ENCODE peak calls at places on chromosomes 2 and 18, in eight cellular contexts. One of them, this sample, is unnamed.

GRCh38 chr2:29130295-29130694 is 15.1 kb downstream of the CLIP4 start:
- DNase-seq in gastrocnemius medialis: no peak
- DNase-seq in OCI-LY7: no peak
- DNase-seq in aorta: no peak
- DNase-seq in mammary epithelial cell: peak
- DNase-seq in heart left ventricle: no peak
- DNase-seq in H1: no peak
- DNase-seq in adrenal gland: peak
- DNase-seq in this sample: no peak

GRCh38 chr2:235095569-235095968 is 143.8 kb downstream of the SH3BP4 start:
- DNase-seq in OCI-LY7: no peak
- DNase-seq in mammary epithelial cell: no peak
- DNase-seq in aorta: no peak
- DNase-seq in adrenal gland: no peak
- DNase-seq in heart left ventricle: no peak
- DNase-seq in gastrocnemius medialis: no peak
- DNase-seq in H1: no peak
- DNase-seq in this sample: no peak

GRCh38 chr18:79802298-79802697 is 4.6 kb downstream of the KCNG2 start:
- DNase-seq in aorta: no peak
- DNase-seq in OCI-LY7: no peak
- DNase-seq in mammary epithelial cell: no peak
- DNase-seq in gastrocnemius medialis: no peak
- DNase-seq in adrenal gland: no peak
- DNase-seq in H1: no peak
- DNase-seq in heart left ventricle: peak
- DNase-seq in this sample: no peak

GRCh38 chr18:4020026-4020425 is 435.1 kb downstream of the DLGAP1 start:
- DNase-seq in gastrocnemius medialis: no peak
- DNase-seq in H1: peak
- DNase-seq in aorta: no peak
- DNase-seq in OCI-LY7: peak
- DNase-seq in adrenal gland: no peak
- DNase-seq in mammary epithelial cell: no peak
- DNase-seq in heart left ventricle: no peak
- DNase-seq in this sample: no peak

GRCh38 chr18:34738173-34738894 is 28.2 kb downstream of the DTNA start:
- DNase-seq in adrenal gland: peak
- DNase-seq in aorta: no peak
- DNase-seq in OCI-LY7: no peak
- DNase-seq in heart left ventricle: peak
- DNase-seq in H1: no peak
- DNase-seq in mammary epithelial cell: peak
- DNase-seq in gastrocnemius medialis: peak
- DNase-seq in this sample: no peak

GRCh38 chr2:207200136-207200535 is 34.4 kb upstream of the KLF7 start:
- DNase-seq in heart left ventricle: no peak
- DNase-seq in OCI-LY7: no peak
- DNase-seq in H1: no peak
- DNase-seq in gastrocnemius medialis: no peak
- DNase-seq in aorta: no peak
- DNase-seq in adrenal gland: no peak
- DNase-seq in mammary epithelial cell: no peak
- DNase-seq in this sample: no peak

GRCh38 chr2:12709207-12709522 is 7.6 kb upstream of the TRIB2 start:
- DNase-seq in mammary epithelial cell: no peak
- DNase-seq in H1: no peak
- DNase-seq in aorta: no peak
- DNase-seq in heart left ventricle: no peak
- DNase-seq in gastrocnemius medialis: no peak
- DNase-seq in OCI-LY7: peak
- DNase-seq in adrenal gland: no peak
- DNase-seq in this sample: no peak

GRCh38 chr2:204325468-204325867 is 219.8 kb upstream of the PARD3B start:
- DNase-seq in gastrocnemius medialis: peak
- DNase-seq in mammary epithelial cell: peak
- DNase-seq in OCI-LY7: peak
- DNase-seq in aorta: no peak
- DNase-seq in adrenal gland: peak
- DNase-seq in H1: peak
- DNase-seq in heart left ventricle: peak
- DNase-seq in this sample: peak

GRCh38 chr2:75562513-75562864 is 1.8 kb upstream of the EVA1A start:
- DNase-seq in adrenal gland: no peak
- DNase-seq in aorta: no peak
- DNase-seq in heart left ventricle: no peak
- DNase-seq in OCI-LY7: no peak
- DNase-seq in H1: no peak
- DNase-seq in gastrocnemius medialis: no peak
- DNase-seq in mammary epithelial cell: no peak
- DNase-seq in this sample: no peak

GRCh38 chr2:171046056-171046560 is 114.6 kb downstream of the TLK1 start:
- DNase-seq in heart left ventricle: no peak
- DNase-seq in gastrocnemius medialis: no peak
- DNase-seq in OCI-LY7: no peak
- DNase-seq in adrenal gland: no peak
- DNase-seq in mammary epithelial cell: no peak
- DNase-seq in aorta: no peak
- DNase-seq in H1: no peak
- DNase-seq in this sample: no peak
- H3K27ac ChIP-seq in heart left ventricle: no peak
- H3K27ac ChIP-seq in gastrocnemius medialis: no peak
- H3K27ac ChIP-seq in OCI-LY7: no peak
- H3K27ac ChIP-seq in adrenal gland: no peak
- H3K27ac ChIP-seq in mammary epithelial cell: no peak
- H3K27ac ChIP-seq in aorta: no peak
- H3K27ac ChIP-seq in H1: no peak
- H3K27ac ChIP-seq in this sample: no peak

GRCh38 chr2:30756051-30756719 is 51.1 kb downstream of the CAPN13 start:
- DNase-seq in OCI-LY7: no peak
- DNase-seq in mammary epithelial cell: peak
- DNase-seq in heart left ventricle: no peak
- DNase-seq in aorta: no peak
- DNase-seq in gastrocnemius medialis: no peak
- DNase-seq in adrenal gland: peak
- DNase-seq in H1: no peak
- DNase-seq in this sample: no peak
- H3K27ac ChIP-seq in OCI-LY7: no peak
- H3K27ac ChIP-seq in mammary epithelial cell: no peak
- H3K27ac ChIP-seq in heart left ventricle: no peak
- H3K27ac ChIP-seq in aorta: no peak
- H3K27ac ChIP-seq in gastrocnemius medialis: no peak
- H3K27ac ChIP-seq in adrenal gland: no peak
- H3K27ac ChIP-seq in H1: no peak
- H3K27ac ChIP-seq in this sample: no peak

GRCh38 chr2:177822941-177823340 is 249.6 kb downstream of the PDE11A start:
- DNase-seq in mammary epithelial cell: no peak
- DNase-seq in H1: no peak
- DNase-seq in OCI-LY7: no peak
- DNase-seq in gastrocnemius medialis: no peak
- DNase-seq in heart left ventricle: no peak
- DNase-seq in aorta: no peak
- DNase-seq in adrenal gland: no peak
- DNase-seq in this sample: no peak
- H3K27ac ChIP-seq in mammary epithelial cell: no peak
- H3K27ac ChIP-seq in H1: no peak
- H3K27ac ChIP-seq in OCI-LY7: no peak
- H3K27ac ChIP-seq in gastrocnemius medialis: no peak
- H3K27ac ChIP-seq in heart left ventricle: no peak
- H3K27ac ChIP-seq in aorta: no peak
- H3K27ac ChIP-seq in adrenal gland: no peak
- H3K27ac ChIP-seq in this sample: no peak

DNA sequence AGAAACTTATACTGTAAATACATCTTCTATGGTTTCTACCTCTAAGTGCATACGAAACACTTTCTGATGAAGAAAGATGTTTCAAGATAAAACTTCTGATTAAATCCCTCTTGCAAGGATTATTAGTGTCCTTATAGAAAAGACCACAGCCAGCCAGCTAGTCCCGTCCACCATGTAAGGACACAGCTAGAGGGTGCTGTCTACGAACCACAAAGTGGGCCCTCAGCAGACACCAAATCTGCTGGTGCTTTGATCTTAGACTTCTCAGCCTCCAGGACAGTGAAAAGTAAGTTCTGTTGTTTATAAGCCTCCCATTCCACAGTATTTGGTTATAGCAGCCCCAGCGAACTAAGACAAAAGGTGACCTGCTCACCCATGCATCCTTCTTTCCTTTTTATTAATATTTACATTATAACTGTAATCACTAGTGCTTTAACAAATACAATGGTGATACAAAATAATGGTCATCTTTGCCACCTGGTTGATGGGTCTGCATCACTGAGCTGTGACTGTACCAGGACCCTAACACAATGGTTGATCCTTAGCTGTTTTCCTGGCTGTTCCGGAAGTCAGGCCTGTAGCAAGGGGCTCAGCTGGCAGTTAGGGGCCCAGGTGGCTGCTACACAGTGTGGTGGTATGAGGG is 108.4 kb upstream of the SMAD7 start:
- DNase-seq in aorta: no peak
- DNase-seq in heart left ventricle: no peak
- DNase-seq in H1: no peak
- DNase-seq in adrenal gland: no peak
- DNase-seq in OCI-LY7: peak
- DNase-seq in mammary epithelial cell: no peak
- DNase-seq in gastrocnemius medialis: no peak
- DNase-seq in this sample: no peak
- H3K27ac ChIP-seq in aorta: no peak
- H3K27ac ChIP-seq in heart left ventricle: no peak
- H3K27ac ChIP-seq in H1: no peak
- H3K27ac ChIP-seq in adrenal gland: no peak
- H3K27ac ChIP-seq in OCI-LY7: peak
- H3K27ac ChIP-seq in mammary epithelial cell: no peak
- H3K27ac ChIP-seq in gastrocnemius medialis: no peak
- H3K27ac ChIP-seq in this sample: no peak